ENCODE peak calls at places on chromosomes 1 and 21, in six cellular contexts. U is ovary, E is tibial artery, S is K562, D is lower lobe of right lung, W is H9. C is an unnamed sample.

GRCh38 chr1:40394456-40395172 is 21.1 kb downstream of the SMAP2 start:
- DNase-seq in U (no peak), E (no peak), S (no peak), D (no peak), W (no peak), C (no peak)

GRCh38 chr1:64545118-64545916 is 75.4 kb downstream of the CACHD1 start:
- DNase-seq in U (no peak), E (no peak), S (no peak), D (no peak), W (no peak), C (no peak)

GRCh38 chr1:19179597-19180271 is 30.3 kb downstream of the UBR4 start:
- DNase-seq in U (peak; percentile 27), E (no peak), S (peak; percentile 56), D (no peak), W (no peak), C (no peak)

GRCh38 chr1:89068291-89068690 is 3.3 kb upstream of the GBP1 start:
- DNase-seq in U (no peak), E (no peak), S (no peak), D (no peak), W (no peak), C (no peak)

GRCh38 chr1:189429610-189430009 is 1048.1 kb downstream of the BRINP3 start:
- DNase-seq in U (no peak), E (no peak), S (peak; percentile 10), D (no peak), W (peak; percentile 38), C (no peak)

GRCh38 chr1:7220007-7220406 is 434.8 kb downstream of the CAMTA1 start:
- DNase-seq in U (no peak), E (no peak), S (no peak), D (no peak), W (no peak), C (no peak)

GRCh38 chr1:152189657-152190442 is 30.8 kb upstream of the RPTN start:
- DNase-seq in U (peak; percentile 15), E (no peak), S (peak; percentile 62), D (peak; percentile 74), W (peak; percentile 44), C (peak; percentile 68)

GRCh38 chr21:18334066-18334465 is 69.5 kb downstream of the TMPRSS15 start:
- DNase-seq in U (no peak), E (no peak), S (no peak), D (no peak), W (no peak), C (no peak)

GRCh38 chr21:46160563-46161179 is 5.3 kb upstream of the FTCD start:
- DNase-seq in U (no peak), E (peak; percentile 53), S (no peak), D (no peak), W (peak; percentile 15), C (no peak)

GRCh38 chr21:44199448-44199847 is 41.3 kb downstream of the ICOSLG start:
- DNase-seq in U (no peak), E (no peak), S (peak; percentile 5), D (no peak), W (peak; percentile 68), C (peak; percentile 26)

GRCh38 chr1:159587461-159587951 is at the start of gene APCS:
- DNase-seq in U (no peak), E (no peak), S (no peak), D (no peak), W (no peak), C (no peak)

GRCh38 chr1:189027509-189027908 is 1450.2 kb downstream of the BRINP3 start:
- DNase-seq in U (no peak), E (no peak), S (no peak), D (no peak), W (no peak), C (no peak)

GRCh38 chr1:2547210-2548067 is 8.7 kb upstream of the TNFRSF14 start:
- DNase-seq in U (no peak), E (no peak), S (no peak), D (peak; percentile 71), W (no peak), C (no peak)

GRCh38 chr1:180167021-180167701 is 12.5 kb downstream of the QSOX1 start:
- DNase-seq in U (peak; percentile 56), E (peak; percentile 64), S (no peak), D (no peak), W (peak; percentile 26), C (no peak)

GRCh38 chr21:38817371-38818335 is 11.9 kb downstream of the ETS2 start:
- DNase-seq in U (no peak), E (peak; percentile 45), S (no peak), D (no peak), W (no peak), C (no peak)

GRCh38 chr1:244639561-244639960 is 13.4 kb upstream of the DESI2 start:
- DNase-seq in U (no peak), E (no peak), S (no peak), D (no peak), W (no peak), C (no peak)

GRCh38 chr1:228381336-228381735 is 25.3 kb downstream of the TRIM11 start:
- DNase-seq in U (no peak), E (no peak), S (no peak), D (no peak), W (no peak), C (no peak)

GRCh38 chr1:39980555-39981313 is 25.8 kb downstream of the MFSD2A start:
- DNase-seq in U (no peak), E (peak; percentile 15), S (peak; percentile 14), D (no peak), W (no peak), C (no peak)

GRCh38 chr1:94954292-94955220 is 27.6 kb upstream of the CNN3 start:
- DNase-seq in U (no peak), E (no peak), S (no peak), D (no peak), W (no peak), C (no peak)

GRCh38 chr1:94801919-94802546 is 18.1 kb upstream of the SLC44A3 start:
- DNase-seq in U (peak; percentile 42), E (no peak), S (no peak), D (peak; percentile 54), W (peak; percentile 62), C (peak; percentile 78)

GRCh38 chr1:27416387-27417111 is 24.1 kb downstream of the GPR3 start:
- DNase-seq in U (no peak), E (no peak), S (peak; percentile 76), D (no peak), W (peak; percentile 71), C (no peak)

GRCh38 chr1:28835237-28835650 is 23.3 kb downstream of the OPRD1 start:
- DNase-seq in U (no peak), E (no peak), S (no peak), D (no peak), W (no peak), C (no peak)

GRCh38 chr1:113784104-113784779 is 25.0 kb upstream of the PHTF1 start:
- DNase-seq in U (no peak), E (no peak), S (no peak), D (no peak), W (no peak), C (no peak)

GRCh38 chr21:40852563-40852962 is 5.6 kb upstream of the DSCAM start:
- DNase-seq in U (no peak), E (no peak), S (no peak), D (no peak), W (peak; percentile 38), C (no peak)

DNA sequence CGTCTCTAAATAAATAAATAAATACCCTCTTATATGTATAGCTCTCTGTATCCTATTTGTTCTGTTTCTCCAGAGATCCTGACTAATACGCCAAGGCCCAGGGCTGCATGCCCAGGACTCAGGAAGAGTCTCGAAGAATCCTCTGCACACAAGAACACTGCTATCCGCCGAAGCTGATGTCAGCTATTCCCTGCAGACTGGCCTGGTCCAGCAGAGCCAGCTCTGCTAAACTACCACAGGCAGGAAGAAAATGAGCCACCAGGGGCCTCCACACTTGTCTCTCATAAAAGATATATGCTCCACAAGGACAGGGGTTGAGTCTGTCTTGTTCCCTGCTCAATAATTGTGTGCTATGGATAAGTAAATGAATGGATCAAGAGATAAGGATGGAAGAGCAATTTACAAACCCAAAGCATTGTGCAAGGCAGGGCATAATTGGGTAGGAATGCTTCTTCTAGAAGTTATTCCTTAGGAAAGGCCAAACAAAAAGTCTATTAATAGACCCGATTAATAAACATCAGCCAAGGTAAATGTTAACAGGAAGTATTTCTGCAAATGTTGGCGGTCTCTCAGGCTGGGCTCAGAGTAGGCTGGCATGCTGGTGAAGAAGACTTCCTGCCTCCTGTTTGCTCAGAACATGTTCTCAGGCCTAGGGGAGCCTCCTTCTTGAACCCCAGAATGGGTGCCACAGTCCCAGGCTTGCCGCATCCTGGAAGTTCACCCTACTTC is 26.3 kb upstream of the MAN1C1 start:
- DNase-seq in U (no peak), E (peak; percentile 79), S (no peak), D (no peak), W (no peak), C (no peak)
- TF ChIP-seq CTCF in U (no peak), E (peak; percentile 33), S (peak; percentile 32), D (peak; percentile 34), W (peak; percentile 38), C (no peak)

DNA sequence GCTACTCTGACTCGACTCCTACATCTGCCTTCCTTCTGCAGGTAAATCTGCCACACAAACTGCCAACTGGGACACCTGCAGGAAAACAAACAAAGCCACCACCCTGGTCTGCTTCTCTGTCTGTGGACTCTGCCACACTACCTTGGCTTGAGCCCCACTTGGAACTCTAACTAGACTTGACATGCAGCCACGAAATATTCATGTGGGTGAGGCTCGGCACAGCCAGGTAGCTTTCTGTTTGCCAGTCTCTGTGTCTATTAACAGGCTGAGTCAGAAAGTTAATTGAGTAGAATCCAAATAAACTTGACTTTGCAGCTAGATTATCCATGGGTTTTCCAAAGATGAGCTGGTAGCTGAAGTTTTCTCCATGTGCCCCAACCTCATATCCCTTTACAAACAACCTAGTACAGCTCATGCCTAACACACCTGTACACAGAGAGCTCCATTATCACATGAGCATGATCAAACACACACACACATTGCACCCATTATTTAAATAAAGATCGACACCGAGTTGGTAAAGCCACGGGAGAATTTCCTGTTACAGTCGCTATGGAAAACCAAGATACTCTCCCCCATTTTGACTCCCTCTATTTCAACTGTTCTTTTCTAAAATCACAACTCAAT is 811 bp downstream of the C1orf116 start:
- DNase-seq in U (no peak), E (no peak), S (no peak), D (no peak), W (no peak), C (no peak)
- H3K27ac ChIP-seq in U (no peak overlapping the region), E (no peak overlapping the region), S (no peak overlapping the region), D (peak overlapping the region; percentile 85), W (no peak overlapping the region), C (peak overlapping the region; percentile 73)

GRCh38 chr1:150235436-150235851 is 468 bp downstream of the ANP32E start:
- DNase-seq in U (peak; percentile 22), E (peak; percentile 64), S (peak; percentile 51), D (no peak), W (no peak), C (no peak)

GRCh38 chr1:150234647-150235435 is 1.1 kb downstream of the ANP32E start:
- DNase-seq in U (peak; percentile 80), E (peak; percentile 94), S (peak; percentile 71), D (peak; percentile 89), W (peak; percentile 81), C (peak; percentile 90)

GRCh38 chr1:150237746-150238145 is 1.8 kb upstream of the ANP32E start:
- DNase-seq in U (no peak), E (peak; percentile 65), S (no peak), D (no peak), W (no peak), C (no peak)

GRCh38 chr1:150236614-150236934 is 662 bp upstream of the ANP32E start:
- DNase-seq in U (no peak), E (no peak), S (no peak), D (no peak), W (no peak), C (no peak)

GRCh38 chr1:150235852-150236613 is at the start of gene ANP32E:
- DNase-seq in U (peak; percentile 96), E (peak; percentile 98), S (peak; percentile 93), D (peak; percentile 95), W (peak; percentile 97), C (peak; percentile 94)
- TF ChIP-seq CTCF in U (peak; percentile 23), E (peak; percentile 31), S (no peak), D (peak; percentile 9), W (peak; percentile 31), C (no peak)

GRCh38 chr1:112698366-112699310 is 8.3 kb downstream of the RHOC start:
- DNase-seq in U (peak; percentile 52), E (no peak), S (peak; percentile 74), D (no peak), W (no peak), C (peak; percentile 62)
- H3K27ac ChIP-seq in U (peak overlapping the region; percentile 81), E (peak overlapping the region; percentile 88), S (peak overlapping the region; percentile 97), D (peak overlapping the region; percentile 84), W (no peak overlapping the region), C (peak overlapping the region; percentile 94)